ENCODE peak calls at places on chromosome 11, in four cellular contexts. G, B, X and L are unnamed samples.

GRCh38 chr11:12680246-12680939 is 6.2 kb downstream of the TEAD1 start:
- DNase-seq in G (peak; percentile 27), B (peak; percentile 75), X (peak; percentile 95), L (peak; percentile 88)

GRCh38 chr11:112366777-112367176 is 106.1 kb upstream of the PLET1 start:
- DNase-seq in G (no peak), B (no peak), X (no peak), L (no peak)

GRCh38 chr11:3638513-3638912 is 3.3 kb downstream of the ART5 start:
- DNase-seq in G (no peak), B (no peak), X (no peak), L (no peak)

GRCh38 chr11:117634756-117635593 is 162.0 kb downstream of the DSCAML1 start:
- DNase-seq in G (no peak), B (no peak), X (peak; percentile 2), L (no peak)

GRCh38 chr11:130599073-130599654 is 150.7 kb downstream of the ADAMTS15 start:
- DNase-seq in G (no peak), B (peak; percentile 81), X (peak; percentile 83), L (no peak)

GRCh38 chr11:120577041-120577440 is 65.5 kb downstream of the GRIK4 start:
- DNase-seq in G (no peak), B (no peak), X (no peak), L (no peak)

GRCh38 chr11:31921066-31921465 is 109.9 kb upstream of the PAX6 start:
- DNase-seq in G (no peak), B (no peak), X (peak; percentile 34), L (no peak)

GRCh38 chr11:6377902-6378694 is 12.2 kb upstream of the SMPD1 start:
- DNase-seq in G (no peak), B (no peak), X (no peak), L (no peak)

GRCh38 chr11:65588199-65589054 is 7.2 kb downstream of the KCNK7 start:
- DNase-seq in G (no peak), B (no peak), X (peak; percentile 59), L (no peak)

GRCh38 chr11:114180301-114181055 is 115.7 kb upstream of the NNMT start:
- DNase-seq in G (no peak), B (no peak), X (peak; percentile 36), L (peak; percentile 49)

GRCh38 chr11:7016011-7016410 is 4.1 kb downstream of the ZNF214 start:
- DNase-seq in G (no peak), B (no peak), X (no peak), L (no peak)

GRCh38 chr11:43738600-43739409 is 58.3 kb downstream of the HSD17B12 start:
- DNase-seq in G (no peak), B (no peak), X (peak; percentile 87), L (no peak)

GRCh38 chr11:59706518-59707285 is 6.9 kb downstream of the OR10V1 start:
- DNase-seq in G (no peak), B (no peak), X (peak; percentile 76), L (no peak)

GRCh38 chr11:130217632-130218031 is 58.0 kb downstream of the ST14 start:
- DNase-seq in G (no peak), B (no peak), X (no peak), L (peak; percentile 17)

GRCh38 chr11:65639623-65640482 is 2.0 kb downstream of the SIPA1 start:
- DNase-seq in G (peak; percentile 67), B (no peak), X (no peak), L (no peak)

GRCh38 chr11:124898711-124899110 is 1.0 kb upstream of the ROBO4 start:
- DNase-seq in G (no peak), B (peak; percentile 7), X (peak; percentile 91), L (no peak)

GRCh38 chr11:31803813-31804438 is 7.2 kb downstream of the PAX6 start:
- DNase-seq in G (no peak), B (peak; percentile 1), X (no peak), L (no peak)

GRCh38 chr11:131910491-131911387 is 540.3 kb downstream of the NTM start:
- DNase-seq in G (no peak), B (no peak), X (peak; percentile 56), L (no peak)

GRCh38 chr11:65538915-65539374 is 14.1 kb downstream of the SCYL1 start:
- DNase-seq in G (no peak), B (no peak), X (no peak), L (no peak)

GRCh38 chr11:120545813-120546212 is 34.3 kb downstream of the GRIK4 start:
- DNase-seq in G (no peak), B (no peak), X (no peak), L (no peak)

GRCh38 chr11:8833568-8834275 is 77.3 kb upstream of the AKIP1 start:
- DNase-seq in G (no peak), B (no peak), X (peak; percentile 28), L (no peak)
- H3K27ac ChIP-seq in G (peak overlapping the region; percentile 84), B (peak overlapping the region; percentile 75), X (peak overlapping the region; percentile 91), L (peak overlapping the region; percentile 36)

DNA sequence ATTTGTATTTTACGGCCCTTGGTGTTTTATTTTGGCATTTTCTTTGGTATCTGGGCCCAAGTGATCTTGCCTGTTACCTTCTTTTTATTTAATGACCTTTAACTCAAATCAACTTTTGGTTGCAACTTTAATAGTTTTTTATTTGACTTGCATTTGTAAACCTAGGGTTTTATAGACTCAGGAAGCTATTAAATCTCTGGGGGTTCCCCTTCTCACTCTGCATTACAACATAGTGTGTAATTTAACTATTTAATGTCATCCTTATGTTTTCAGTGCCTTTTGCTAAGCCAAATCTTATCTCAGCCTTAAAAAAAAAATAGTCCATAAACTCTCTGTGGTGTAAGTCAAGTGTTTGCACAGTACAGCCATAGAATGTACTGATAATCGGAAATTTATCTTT is 3.4 kb downstream of the FJX1 start:
- DNase-seq in G (no peak), B (no peak), X (peak; percentile 31), L (no peak)
- H3K27ac ChIP-seq in G (peak overlapping the region; percentile 47), B (no peak overlapping the region), X (no peak overlapping the region), L (peak overlapping the region; percentile 78)

GRCh38 chr11:15918212-15918611 is 438.1 kb downstream of the SOX6 start:
- DNase-seq in G (no peak), B (no peak), X (no peak), L (no peak)
- H3K27ac ChIP-seq in G (no peak overlapping the region), B (no peak overlapping the region), X (no peak overlapping the region), L (no peak overlapping the region)

GRCh38 chr11:63884191-63884590 is 32.8 kb downstream of the RCOR2 start:
- DNase-seq in G (no peak), B (no peak), X (no peak), L (no peak)
- H3K27ac ChIP-seq in G (peak overlapping the region; percentile 3), B (no peak overlapping the region), X (peak overlapping the region; percentile 78), L (peak overlapping the region; percentile 29)